ENCODE peak calls at places on chromosomes 11 and 22, in seven cellular contexts. I is thoracic aorta; P is CD8-positive, alpha-beta T cell; A is AG04450; T is transverse colon; N is Peyer's patch; D is stomach. Y is an unnamed sample.

GRCh38 chr11:8253566-8253965 is 10.1 kb downstream of the LMO1 start:
- DNase-seq in P (no peak), I (no peak), T (no peak), N (peak; percentile 9), A (no peak), D (no peak), Y (no peak)

GRCh38 chr22:40176921-40177737 is 596 bp upstream of the TNRC6B start:
- DNase-seq in T (peak; percentile 55), I (no peak), A (no peak), N (no peak), P (peak; percentile 80), D (peak; percentile 32), Y (peak; percentile 55)

GRCh38 chr11:13105237-13105844 is 96.2 kb downstream of the RASSF10 start:
- DNase-seq in P (no peak), A (no peak), N (no peak), D (peak; percentile 75), T (peak; percentile 22), I (no peak), Y (no peak)

GRCh38 chr11:65434667-65435179 is 12.1 kb downstream of the NEAT1 start:
- DNase-seq in T (peak; percentile 7), D (no peak), P (no peak), I (no peak), N (no peak), A (no peak), Y (no peak)

GRCh38 chr11:15327786-15328231 is 213.1 kb downstream of the INSC start:
- DNase-seq in A (peak; percentile 7), N (peak; percentile 68), D (peak; percentile 59), T (peak; percentile 50), P (no peak), I (no peak), Y (no peak)

GRCh38 chr11:131691558-131692041 is 321.2 kb downstream of the NTM start:
- DNase-seq in T (no peak), D (no peak), A (no peak), N (no peak), P (no peak), I (no peak), Y (no peak)

GRCh38 chr11:59264736-59265135 is 52.0 kb upstream of the MPEG1 start:
- DNase-seq in T (no peak), D (no peak), N (no peak), I (no peak), P (no peak), A (no peak), Y (no peak)

GRCh38 chr22:30921108-30921507 is 47.5 kb downstream of the MORC2 start:
- DNase-seq in P (no peak), D (no peak), T (no peak), N (no peak), I (no peak), A (no peak), Y (no peak)

GRCh38 chr22:17205432-17205831 is 13.8 kb downstream of the ADA2 start:
- DNase-seq in T (no peak), D (no peak), A (no peak), N (no peak), I (no peak), P (no peak), Y (no peak)

GRCh38 chr11:93481279-93481678 is 61.9 kb downstream of the SMCO4 start:
- DNase-seq in I (no peak), P (no peak), N (peak; percentile 82), A (no peak), D (no peak), T (peak; percentile 75), Y (no peak)

GRCh38 chr11:68033708-68034045 is 3.2 kb downstream of the NDUFS8 start:
- DNase-seq in D (peak; percentile 78), N (no peak), I (no peak), T (no peak), P (no peak), A (no peak), Y (no peak)

GRCh38 chr11:102171101-102171500 is 60.9 kb downstream of the YAP1 start:
- DNase-seq in A (no peak), P (no peak), I (no peak), D (no peak), T (no peak), N (no peak), Y (no peak)

GRCh38 chr11:58316142-58316541 is 42.7 kb downstream of the OR5B17 start:
- DNase-seq in A (no peak), I (no peak), T (no peak), P (no peak), D (no peak), N (no peak), Y (no peak)

GRCh38 chr11:14873632-14874031 is 18.4 kb downstream of the CYP2R1 start:
- DNase-seq in A (no peak), I (no peak), P (no peak), T (no peak), D (no peak), N (no peak), Y (no peak)

GRCh38 chr11:67409781-67410368 is 5.6 kb upstream of the CARNS1 start:
- DNase-seq in A (no peak), T (peak; percentile 80), D (peak; percentile 71), I (no peak), N (peak; percentile 67), P (no peak), Y (no peak)

GRCh38 chr11:24531528-24531927 is 34.7 kb downstream of the LUZP2 start:
- DNase-seq in P (no peak), A (no peak), I (no peak), D (no peak), N (no peak), T (no peak), Y (no peak)

GRCh38 chr11:119185916-119186634 is 800 bp downstream of the NHERF4 start:
- DNase-seq in A (no peak), T (no peak), N (no peak), P (no peak), D (no peak), I (no peak), Y (no peak)

GRCh38 chr11:131118247-131118646 is 202.0 kb upstream of the SNX19 start:
- DNase-seq in I (no peak), A (no peak), N (no peak), T (no peak), D (no peak), P (no peak), Y (no peak)

DNA sequence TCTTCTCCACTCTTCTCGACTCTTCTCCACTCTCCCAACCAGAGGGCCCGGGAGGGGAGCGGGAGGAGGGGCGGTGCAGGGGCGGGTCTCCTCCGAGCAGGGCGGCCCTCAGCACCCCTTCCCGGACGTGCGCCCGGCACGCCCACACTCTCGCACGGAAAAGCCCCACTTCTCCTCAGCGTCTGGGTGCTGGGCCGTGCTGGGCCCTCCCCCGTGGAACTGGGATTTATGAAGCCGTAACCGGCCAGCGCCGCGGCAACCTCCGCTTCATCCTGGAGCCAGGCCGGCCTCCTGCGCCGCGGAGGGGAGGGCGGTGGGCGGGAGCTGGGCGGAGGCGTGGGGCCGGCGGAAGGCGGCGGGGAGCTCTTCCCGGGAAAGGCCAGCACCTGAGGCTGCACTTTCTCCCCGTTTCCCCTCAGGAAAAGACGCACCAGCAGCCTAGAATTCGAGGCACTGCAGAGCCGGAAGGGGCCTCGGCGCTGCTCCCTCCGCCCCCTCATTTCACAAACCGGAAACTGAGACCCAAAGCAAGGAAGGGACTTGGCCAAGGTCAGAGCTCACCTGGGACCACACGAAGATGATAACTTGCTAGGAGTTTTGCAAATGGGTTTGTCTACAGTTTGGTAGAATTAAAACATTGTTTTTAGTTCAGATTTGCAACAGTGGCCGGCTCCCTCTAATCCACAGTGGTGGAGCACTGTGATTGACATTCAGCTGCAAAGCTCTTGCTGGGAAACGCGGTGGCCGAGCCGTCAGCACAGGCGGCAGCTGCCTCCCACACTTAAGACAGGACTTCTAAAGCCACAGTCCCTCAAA is 31.6 kb upstream of the JAM3 start:
- DNase-seq in T (peak; percentile 72), D (peak; percentile 65), I (no peak), N (peak; percentile 79), P (peak; percentile 57), A (peak; percentile 32), Y (peak; percentile 58)
- H3K27ac ChIP-seq in T (peak overlapping the region; percentile 90), D (peak overlapping the region; percentile 90), I (peak overlapping the region; percentile 79), N (peak overlapping the region; percentile 63), P (peak overlapping the region; percentile 74), A (peak overlapping the region; percentile 52), Y (peak overlapping the region; percentile 80)

GRCh38 chr22:35531695-35532094 is 8.9 kb upstream of the RASD2 start:
- DNase-seq in P (no peak), D (no peak), T (no peak), A (no peak), I (no peak), N (no peak), Y (no peak)
- H3K9me3 ChIP-seq in P (no peaks in the 10 kb centered on the region), D (peaks cover 9% of the 10 kb centered on the region), T (no peaks in the 10 kb centered on the region), A (no peaks in the 10 kb centered on the region), I (peaks cover 2% of the 10 kb centered on the region), N (no peaks in the 10 kb centered on the region), Y (no peaks in the 10 kb centered on the region)

DNA sequence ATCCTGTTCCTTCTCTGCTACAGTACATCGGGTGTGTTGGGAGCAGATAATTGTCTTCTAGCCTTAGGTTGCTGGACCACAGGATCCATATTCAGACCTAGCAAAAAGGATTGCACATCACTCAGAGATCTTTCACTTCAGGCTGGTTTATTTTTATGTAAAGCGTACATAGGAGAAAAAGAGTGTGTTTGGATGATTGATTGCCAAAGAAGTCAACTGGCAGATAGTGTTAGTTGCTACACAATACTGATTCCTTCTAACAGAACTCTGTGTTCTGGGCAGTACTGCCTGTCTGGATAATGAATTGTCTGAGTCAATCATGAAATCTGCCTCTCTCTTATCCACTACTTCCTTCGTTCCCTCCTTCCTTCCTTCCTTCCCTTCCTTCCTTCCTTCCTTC is 31.0 kb upstream of the PGM2L1 start:
- DNase-seq in T (no peak), D (no peak), N (no peak), A (no peak), P (no peak), I (no peak), Y (no peak)
- TF ChIP-seq CTCF in T (no peak), D (no peak), N (no peak), A (no peak), P (no peak), I (no peak), Y (no peak)

DNA sequence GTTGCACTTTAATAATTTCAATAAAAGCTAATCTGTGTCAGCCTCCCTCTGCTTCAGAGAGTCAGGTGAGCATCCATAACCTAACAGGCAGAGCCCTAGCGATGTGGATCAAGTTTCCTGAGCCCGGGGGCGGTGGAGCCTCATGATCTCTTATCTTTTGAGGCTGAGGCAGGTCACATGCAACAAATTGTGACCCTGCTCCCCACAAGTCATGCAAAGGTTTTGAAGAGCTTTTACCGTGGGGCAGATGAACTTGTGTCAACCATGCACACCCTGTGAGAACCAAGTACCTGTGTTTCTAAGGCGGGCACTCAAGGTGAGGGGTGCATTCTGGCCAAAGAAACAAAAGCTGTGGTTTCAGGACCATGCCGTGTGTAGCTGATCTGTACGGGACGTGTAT is 50.0 kb downstream of the DKK3 start:
- DNase-seq in T (no peak), A (no peak), D (no peak), I (no peak), N (no peak), P (no peak), Y (no peak)
- H3K27ac ChIP-seq in T (no peak overlapping the region), A (no peak overlapping the region), D (no peak overlapping the region), I (no peak overlapping the region), N (no peak overlapping the region), P (no peak overlapping the region), Y (no peak overlapping the region)

GRCh38 chr22:50537765-50538164 is 7.9 kb upstream of the KLHDC7B start:
- DNase-seq in I (no peak), P (no peak), D (no peak), T (no peak), N (no peak), A (no peak), Y (no peak)
- H3K9me3 ChIP-seq in I (no peaks in the 10 kb centered on the region), P (no peaks in the 10 kb centered on the region), D (no peaks in the 10 kb centered on the region), T (no peaks in the 10 kb centered on the region), N (no peaks in the 10 kb centered on the region), A (no peaks in the 10 kb centered on the region), Y (no peaks in the 10 kb centered on the region)

Y was measured in CD4-positive, alpha-beta T cell.